ENCODE peak calls at places on chromosomes 6 and 20, in eight cellular contexts. One of them, this sample, is unnamed.

GRCh38 chr20:39897058-39897457 is 792.0 kb downstream of the MAFB start:
- DNase-seq in activated T-helper 9 cell treated with anti-CD3 and anti-CD28 coated beads, Interleukin-2, amount 50 U/mL, for 16 hours: no peak
- DNase-seq in stimulated activated CD4-positive, alpha-beta T cell treated with anti-CD3 and anti-CD28 coated beads, Interleukin-1b, Interleukin-23, amount 100 ng/mL, for 1 hour: no peak
- DNase-seq in cardiac muscle cell: no peak
- DNase-seq in NCI-H82: no peak
- DNase-seq in H9: no peak
- DNase-seq in GM12864: no peak
- DNase-seq in foreskin fibroblast: peak
- DNase-seq in this sample: no peak

GRCh38 chr20:1334761-1335160 is 5.8 kb upstream of the SDCBP2 start:
- DNase-seq in activated T-helper 9 cell treated with anti-CD3 and anti-CD28 coated beads, Interleukin-2, amount 50 U/mL, for 16 hours: no peak
- DNase-seq in stimulated activated CD4-positive, alpha-beta T cell treated with anti-CD3 and anti-CD28 coated beads, Interleukin-1b, Interleukin-23, amount 100 ng/mL, for 1 hour: no peak
- DNase-seq in cardiac muscle cell: peak
- DNase-seq in NCI-H82: peak
- DNase-seq in H9: peak
- DNase-seq in GM12864: no peak
- DNase-seq in foreskin fibroblast: no peak
- DNase-seq in this sample: no peak

GRCh38 chr20:3694864-3695263 is 13.1 kb upstream of the ADAM33 start:
- DNase-seq in activated T-helper 9 cell treated with anti-CD3 and anti-CD28 coated beads, Interleukin-2, amount 50 U/mL, for 16 hours: no peak
- DNase-seq in stimulated activated CD4-positive, alpha-beta T cell treated with anti-CD3 and anti-CD28 coated beads, Interleukin-1b, Interleukin-23, amount 100 ng/mL, for 1 hour: no peak
- DNase-seq in cardiac muscle cell: no peak
- DNase-seq in NCI-H82: no peak
- DNase-seq in H9: no peak
- DNase-seq in GM12864: no peak
- DNase-seq in foreskin fibroblast: no peak
- DNase-seq in this sample: no peak

GRCh38 chr6:160042014-160042773 is 73.3 kb downstream of the IGF2R start:
- DNase-seq in activated T-helper 9 cell treated with anti-CD3 and anti-CD28 coated beads, Interleukin-2, amount 50 U/mL, for 16 hours: no peak
- DNase-seq in stimulated activated CD4-positive, alpha-beta T cell treated with anti-CD3 and anti-CD28 coated beads, Interleukin-1b, Interleukin-23, amount 100 ng/mL, for 1 hour: no peak
- DNase-seq in cardiac muscle cell: peak
- DNase-seq in NCI-H82: no peak
- DNase-seq in H9: no peak
- DNase-seq in GM12864: no peak
- DNase-seq in foreskin fibroblast: peak
- DNase-seq in this sample: no peak

GRCh38 chr6:2783188-2783957 is 18.2 kb downstream of the WRNIP1 start:
- DNase-seq in activated T-helper 9 cell treated with anti-CD3 and anti-CD28 coated beads, Interleukin-2, amount 50 U/mL, for 16 hours: no peak
- DNase-seq in stimulated activated CD4-positive, alpha-beta T cell treated with anti-CD3 and anti-CD28 coated beads, Interleukin-1b, Interleukin-23, amount 100 ng/mL, for 1 hour: no peak
- DNase-seq in cardiac muscle cell: no peak
- DNase-seq in NCI-H82: peak
- DNase-seq in H9: peak
- DNase-seq in GM12864: no peak
- DNase-seq in foreskin fibroblast: no peak
- DNase-seq in this sample: no peak

GRCh38 chr20:34774431-34774830 is 51.0 kb downstream of the NCOA6 start:
- DNase-seq in activated T-helper 9 cell treated with anti-CD3 and anti-CD28 coated beads, Interleukin-2, amount 50 U/mL, for 16 hours: no peak
- DNase-seq in stimulated activated CD4-positive, alpha-beta T cell treated with anti-CD3 and anti-CD28 coated beads, Interleukin-1b, Interleukin-23, amount 100 ng/mL, for 1 hour: no peak
- DNase-seq in cardiac muscle cell: no peak
- DNase-seq in NCI-H82: no peak
- DNase-seq in H9: no peak
- DNase-seq in GM12864: no peak
- DNase-seq in foreskin fibroblast: no peak
- DNase-seq in this sample: no peak

GRCh38 chr6:34414999-34415858 is 10.6 kb downstream of the RPS10 start:
- DNase-seq in activated T-helper 9 cell treated with anti-CD3 and anti-CD28 coated beads, Interleukin-2, amount 50 U/mL, for 16 hours: no peak
- DNase-seq in stimulated activated CD4-positive, alpha-beta T cell treated with anti-CD3 and anti-CD28 coated beads, Interleukin-1b, Interleukin-23, amount 100 ng/mL, for 1 hour: no peak
- DNase-seq in cardiac muscle cell: peak
- DNase-seq in NCI-H82: peak
- DNase-seq in H9: no peak
- DNase-seq in GM12864: peak
- DNase-seq in foreskin fibroblast: peak
- DNase-seq in this sample: peak

GRCh38 chr20:3248167-3248992 is 9.4 kb upstream of the SLC4A11 start:
- DNase-seq in activated T-helper 9 cell treated with anti-CD3 and anti-CD28 coated beads, Interleukin-2, amount 50 U/mL, for 16 hours: no peak
- DNase-seq in stimulated activated CD4-positive, alpha-beta T cell treated with anti-CD3 and anti-CD28 coated beads, Interleukin-1b, Interleukin-23, amount 100 ng/mL, for 1 hour: no peak
- DNase-seq in cardiac muscle cell: peak
- DNase-seq in NCI-H82: peak
- DNase-seq in H9: peak
- DNase-seq in GM12864: no peak
- DNase-seq in foreskin fibroblast: no peak
- DNase-seq in this sample: no peak

GRCh38 chr6:141488466-141488865 is 644.3 kb upstream of the GJE1 start:
- DNase-seq in activated T-helper 9 cell treated with anti-CD3 and anti-CD28 coated beads, Interleukin-2, amount 50 U/mL, for 16 hours: no peak
- DNase-seq in stimulated activated CD4-positive, alpha-beta T cell treated with anti-CD3 and anti-CD28 coated beads, Interleukin-1b, Interleukin-23, amount 100 ng/mL, for 1 hour: no peak
- DNase-seq in cardiac muscle cell: peak
- DNase-seq in NCI-H82: no peak
- DNase-seq in H9: no peak
- DNase-seq in GM12864: no peak
- DNase-seq in foreskin fibroblast: no peak
- DNase-seq in this sample: no peak

GRCh38 chr6:16413399-16413798 is 175.0 kb downstream of the GMPR start:
- DNase-seq in activated T-helper 9 cell treated with anti-CD3 and anti-CD28 coated beads, Interleukin-2, amount 50 U/mL, for 16 hours: peak
- DNase-seq in stimulated activated CD4-positive, alpha-beta T cell treated with anti-CD3 and anti-CD28 coated beads, Interleukin-1b, Interleukin-23, amount 100 ng/mL, for 1 hour: no peak
- DNase-seq in cardiac muscle cell: no peak
- DNase-seq in NCI-H82: no peak
- DNase-seq in H9: no peak
- DNase-seq in GM12864: no peak
- DNase-seq in foreskin fibroblast: no peak
- DNase-seq in this sample: peak

GRCh38 chr20:25697132-25697446 is 436 bp upstream of the ZNF337 start:
- DNase-seq in activated T-helper 9 cell treated with anti-CD3 and anti-CD28 coated beads, Interleukin-2, amount 50 U/mL, for 16 hours: no peak
- DNase-seq in stimulated activated CD4-positive, alpha-beta T cell treated with anti-CD3 and anti-CD28 coated beads, Interleukin-1b, Interleukin-23, amount 100 ng/mL, for 1 hour: no peak
- DNase-seq in cardiac muscle cell: no peak
- DNase-seq in NCI-H82: no peak
- DNase-seq in H9: no peak
- DNase-seq in GM12864: no peak
- DNase-seq in foreskin fibroblast: no peak
- DNase-seq in this sample: no peak

GRCh38 chr6:10084276-10084993 is 330.4 kb downstream of the TFAP2A start:
- DNase-seq in activated T-helper 9 cell treated with anti-CD3 and anti-CD28 coated beads, Interleukin-2, amount 50 U/mL, for 16 hours: no peak
- DNase-seq in stimulated activated CD4-positive, alpha-beta T cell treated with anti-CD3 and anti-CD28 coated beads, Interleukin-1b, Interleukin-23, amount 100 ng/mL, for 1 hour: no peak
- DNase-seq in cardiac muscle cell: no peak
- DNase-seq in NCI-H82: no peak
- DNase-seq in H9: no peak
- DNase-seq in GM12864: no peak
- DNase-seq in foreskin fibroblast: no peak
- DNase-seq in this sample: no peak

GRCh38 chr20:54047741-54048140 is 22.7 kb downstream of the BCAS1 start:
- DNase-seq in activated T-helper 9 cell treated with anti-CD3 and anti-CD28 coated beads, Interleukin-2, amount 50 U/mL, for 16 hours: no peak
- DNase-seq in stimulated activated CD4-positive, alpha-beta T cell treated with anti-CD3 and anti-CD28 coated beads, Interleukin-1b, Interleukin-23, amount 100 ng/mL, for 1 hour: no peak
- DNase-seq in cardiac muscle cell: no peak
- DNase-seq in NCI-H82: no peak
- DNase-seq in H9: no peak
- DNase-seq in GM12864: no peak
- DNase-seq in foreskin fibroblast: no peak
- DNase-seq in this sample: no peak

This sample was measured in activated T-cell treated with anti-CD3 and anti-CD28 coated beads, Interleukin-2, amount 50 U/mL, for 4 hours.